ENCODE peak calls at places on chromosomes 5 and 9, in five cellular contexts. O is right atrium auricular region, A is upper lobe of right lung, H is hepatocyte, X is spleen. J is an unnamed sample.

GRCh38 chr5:146789712-146790660 is 88.6 kb downstream of the PPP2R2B start:
- DNase-seq in O (no peak), X (no peak), H (no peak), A (no peak), J (no peak)

GRCh38 chr5:40442346-40442745 is 237.4 kb upstream of the PTGER4 start:
- DNase-seq in H (peak), A (no peak), X (no peak), O (no peak), J (no peak)

GRCh38 chr5:57199866-57200265 is 26.0 kb downstream of the GPBP1 start:
- DNase-seq in O (no peak), H (no peak), A (peak), X (no peak), J (no peak)

GRCh38 chr5:103624035-103624461 is 61.5 kb upstream of the NUDT12 start:
- DNase-seq in X (no peak), A (no peak), O (no peak), H (no peak), J (peak)

GRCh38 chr9:120443489-120443888 is 136.5 kb downstream of the CDK5RAP2 start:
- DNase-seq in A (no peak), O (no peak), H (no peak), X (no peak), J (no peak)

GRCh38 chr5:15420201-15420600 is 79.8 kb upstream of the FBXL7 start:
- DNase-seq in O (peak), H (no peak), X (no peak), A (no peak), J (no peak)

GRCh38 chr5:175444060-175444904 is at the start of gene DRD1:
- DNase-seq in H (peak), A (peak), O (no peak), X (peak), J (no peak)

GRCh38 chr9:126957687-126958053 is 43.1 kb downstream of the RALGPS1 start:
- DNase-seq in H (no peak), A (no peak), X (no peak), O (no peak), J (peak)

GRCh38 chr5:140351609-140352334 is 5.4 kb upstream of the HBEGF start:
- DNase-seq in O (no peak), A (no peak), H (peak), X (no peak), J (peak)

GRCh38 chr9:124764774-124765438 is 6.2 kb downstream of the NR6A1 start:
- DNase-seq in X (no peak), H (no peak), O (no peak), A (no peak), J (peak)

GRCh38 chr9:113998114-113998513 is 80.0 kb downstream of the AMBP start:
- DNase-seq in X (no peak), A (no peak), H (no peak), O (peak), J (no peak)

GRCh38 chr5:10140195-10140973 is 109.3 kb downstream of the ATPSCKMT start:
- DNase-seq in A (no peak), X (no peak), O (no peak), H (no peak), J (peak)

DNA sequence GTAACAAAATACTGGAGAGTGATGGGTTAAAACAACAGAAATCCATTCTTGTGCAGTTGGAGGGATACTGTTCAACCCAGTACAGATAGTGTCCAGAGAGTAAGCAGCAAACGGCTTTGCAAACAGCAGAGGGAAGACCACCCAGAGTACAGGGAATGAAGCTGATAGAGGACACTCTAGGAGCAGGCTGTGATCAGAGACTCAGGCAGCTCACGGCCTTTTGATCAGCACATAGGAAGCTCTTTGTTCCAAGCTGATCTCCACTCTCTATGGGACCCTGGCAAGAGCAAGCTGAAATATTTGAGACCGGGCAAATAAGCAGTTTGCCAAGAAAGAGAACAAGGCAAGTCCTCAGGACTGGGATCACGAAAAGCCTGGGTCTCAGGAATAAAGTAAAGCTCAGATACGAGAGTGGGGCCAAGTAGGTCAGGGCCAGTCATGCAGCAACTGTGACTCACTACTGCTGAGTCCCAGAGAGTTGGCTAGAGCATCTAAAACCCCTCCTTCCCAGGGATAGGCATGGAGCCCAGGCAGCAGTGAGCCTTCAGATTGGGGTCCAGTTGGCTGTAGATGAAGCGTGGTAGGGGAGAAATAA is 52.4 kb downstream of the MELK start:
- DNase-seq in O (peak), X (no peak), H (peak), A (no peak), J (no peak)
- H3K4me3 ChIP-seq in O (no peak), X (no peak), H (no peak), A (no peak), J (no peak)

GRCh38 chr5:124398471-124398870 is 348.0 kb downstream of the ZNF608 start:
- DNase-seq in X (no peak), O (no peak), H (no peak), A (no peak), J (no peak)

GRCh38 chr5:124399426-124399961 is 346.9 kb downstream of the ZNF608 start:
- DNase-seq in A (no peak), X (no peak), O (no peak), H (no peak), J (no peak)

GRCh38 chr5:124403281-124403680 is 343.2 kb downstream of the ZNF608 start:
- DNase-seq in O (no peak), H (no peak), X (no peak), A (no peak), J (no peak)

GRCh38 chr5:124402144-124402581 is 344.3 kb downstream of the ZNF608 start:
- DNase-seq in H (peak), A (peak), O (no peak), X (no peak), J (no peak)

DNA sequence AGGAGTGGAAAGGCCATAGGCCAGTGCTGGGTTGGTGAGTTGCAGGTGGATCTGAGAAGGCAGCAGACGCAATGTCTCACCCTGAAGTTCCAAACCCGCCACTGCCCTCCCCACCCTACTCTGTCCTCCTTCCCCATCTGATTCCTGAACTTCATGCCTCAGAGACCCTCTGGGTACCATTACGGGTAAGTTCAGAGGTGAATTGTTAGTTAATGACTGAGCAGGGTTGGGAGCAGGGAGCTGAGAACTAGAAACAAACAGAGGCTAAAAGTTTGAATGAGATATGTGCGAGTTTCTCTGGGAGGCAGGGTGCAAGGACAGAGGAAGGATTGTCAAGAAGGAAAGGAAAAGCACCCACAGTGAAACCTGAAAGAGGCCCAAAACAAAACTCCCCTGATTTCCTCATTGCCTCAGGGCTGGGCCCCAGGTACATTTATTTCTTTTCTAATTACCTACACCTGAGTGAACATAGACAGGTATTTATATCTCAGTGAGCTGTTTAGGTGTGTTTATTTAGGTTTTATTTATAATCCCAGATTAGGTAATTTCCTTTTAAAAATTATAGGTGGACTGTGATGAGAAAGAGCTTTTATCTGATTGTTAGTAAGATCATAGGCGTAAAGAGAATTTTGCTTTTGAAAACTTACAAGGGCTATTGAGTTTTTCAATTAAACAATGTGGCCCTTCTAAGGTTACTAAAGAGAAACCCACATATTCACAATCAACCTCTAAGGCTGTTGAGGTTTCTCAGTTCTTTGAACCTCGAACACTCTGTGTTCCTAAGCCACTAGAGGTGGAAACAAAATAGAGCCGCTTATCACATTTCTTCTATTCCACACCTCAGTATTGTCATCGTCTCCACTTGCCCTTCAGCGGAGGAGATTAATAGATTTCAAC is 344.9 kb downstream of the ZNF608 start:
- DNase-seq in O (no peak), X (no peak), H (no peak), A (no peak), J (no peak)
- H3K27ac ChIP-seq in O (peak), X (no peak), H (peak), A (peak), J (no peak)

GRCh38 chr5:150621301-150621700 is 19.2 kb upstream of the SYNPO start:
- DNase-seq in O (no peak), H (no peak), A (no peak), X (no peak), J (no peak)

GRCh38 chr5:150618588-150619281 is 21.7 kb upstream of the SYNPO start:
- DNase-seq in X (no peak), H (no peak), O (peak), A (no peak), J (peak)

GRCh38 chr5:150622157-150622556 is 18.3 kb upstream of the SYNPO start:
- DNase-seq in O (no peak), A (no peak), X (no peak), H (no peak), J (no peak)

GRCh38 chr5:150618188-150618587 is 22.3 kb upstream of the SYNPO start:
- DNase-seq in H (no peak), O (no peak), A (no peak), X (no peak), J (no peak)

DNA sequence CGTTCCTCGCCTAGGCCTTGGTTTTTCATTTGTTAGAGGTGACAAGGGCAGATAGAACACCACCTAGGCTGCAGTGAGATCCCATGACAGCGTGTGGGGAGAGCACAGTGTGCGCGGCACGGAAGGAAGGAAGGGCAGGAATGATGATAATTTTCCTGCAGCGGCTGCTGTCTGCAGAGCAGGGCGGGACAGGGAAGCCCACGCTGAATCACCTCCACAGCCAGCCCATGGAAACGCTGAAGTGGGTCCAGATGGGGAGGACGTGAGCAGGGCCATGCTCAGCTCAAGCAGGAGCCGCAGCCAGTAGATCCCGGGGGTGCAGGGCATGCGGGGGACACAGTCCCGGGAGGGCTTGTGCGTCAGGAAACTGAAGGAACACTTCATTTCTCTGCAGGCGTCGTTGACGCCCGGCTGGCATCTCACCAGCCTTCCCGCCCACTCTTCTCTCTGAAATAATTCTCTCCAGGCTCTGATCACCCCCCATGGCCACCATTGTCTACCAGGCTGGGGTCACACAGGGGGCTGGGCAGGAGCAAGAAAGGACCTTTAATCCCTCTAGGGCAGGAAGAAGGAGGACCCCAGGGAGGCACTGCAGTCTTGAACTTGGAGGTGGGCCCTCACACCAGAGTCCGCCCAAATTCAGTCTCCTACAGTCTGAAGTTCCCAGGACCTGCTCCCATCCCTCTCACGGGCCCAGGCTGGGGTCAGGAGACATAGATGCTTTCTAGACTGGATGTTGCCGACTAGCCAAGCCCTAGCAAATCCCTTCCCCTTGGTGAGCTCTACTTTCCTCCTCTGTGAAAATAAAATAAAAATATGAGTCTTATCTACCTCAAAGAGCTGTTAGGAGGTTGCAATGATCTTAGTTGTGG is 20.9 kb upstream of the SYNPO start:
- DNase-seq in O (peak), A (no peak), H (no peak), X (peak), J (no peak)
- H3K4me3 ChIP-seq in O (no peak), A (no peak), H (no peak), X (no peak), J (no peak)

GRCh38 chr5:43001748-43002147 is 38.4 kb downstream of the ANXA2R start:
- DNase-seq in A (no peak), O (no peak), H (no peak), X (no peak), J (no peak)

GRCh38 chr5:43000914-43001313 is 39.2 kb downstream of the ANXA2R start:
- DNase-seq in X (no peak), O (no peak), H (no peak), A (no peak), J (no peak)

GRCh38 chr5:42994285-42995151 is 45.6 kb downstream of the ANXA2R start:
- DNase-seq in A (peak), X (peak), H (peak), O (peak), J (peak)

GRCh38 chr5:42995152-42995751 is 44.9 kb downstream of the ANXA2R start:
- DNase-seq in A (no peak), H (no peak), X (no peak), O (no peak), J (peak)

GRCh38 chr5:43000198-43000840 is 39.8 kb downstream of the ANXA2R start:
- DNase-seq in X (peak), H (peak), O (no peak), A (no peak), J (no peak)
- H3K27ac ChIP-seq in X (peak), H (peak), O (no peak), A (no peak), J (no peak)

GRCh38 chr9:6439051-6439703 is 26.2 kb downstream of the UHRF2 start:
- DNase-seq in A (no peak), X (no peak), H (no peak), O (no peak), J (no peak)

GRCh38 chr9:6440405-6440804 is 27.4 kb downstream of the UHRF2 start:
- DNase-seq in A (no peak), O (no peak), X (no peak), H (no peak), J (no peak)

GRCh38 chr9:6443661-6444060 is 30.7 kb downstream of the UHRF2 start:
- DNase-seq in O (no peak), X (no peak), H (no peak), A (no peak), J (no peak)

GRCh38 chr9:6444108-6444507 is 31.1 kb downstream of the UHRF2 start:
- DNase-seq in A (no peak), X (no peak), O (no peak), H (no peak), J (no peak)

DNA sequence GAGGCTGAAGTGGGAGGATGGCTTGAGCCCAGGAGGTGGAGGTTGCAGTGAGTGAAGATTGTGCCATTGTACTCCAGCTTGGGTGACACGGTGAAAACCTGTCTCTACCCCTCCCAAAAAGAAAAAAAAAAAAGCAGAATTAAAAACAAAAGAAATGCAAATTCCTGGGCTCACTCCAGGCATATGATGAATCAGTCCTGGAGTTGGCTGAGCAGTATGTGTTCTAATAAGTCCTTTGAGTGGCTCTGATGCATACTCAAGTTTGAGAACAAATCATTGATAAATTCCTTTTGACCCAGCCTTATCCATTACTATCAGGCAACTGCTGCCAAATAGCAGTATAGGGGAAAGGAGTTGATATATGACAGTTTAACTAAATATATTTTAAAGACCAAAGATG is 28.3 kb downstream of the UHRF2 start:
- DNase-seq in H (no peak), A (no peak), O (no peak), X (no peak), J (no peak)
- H3K4me3 ChIP-seq in H (no peak), A (no peak), O (no peak), X (no peak), J (no peak)

DNA sequence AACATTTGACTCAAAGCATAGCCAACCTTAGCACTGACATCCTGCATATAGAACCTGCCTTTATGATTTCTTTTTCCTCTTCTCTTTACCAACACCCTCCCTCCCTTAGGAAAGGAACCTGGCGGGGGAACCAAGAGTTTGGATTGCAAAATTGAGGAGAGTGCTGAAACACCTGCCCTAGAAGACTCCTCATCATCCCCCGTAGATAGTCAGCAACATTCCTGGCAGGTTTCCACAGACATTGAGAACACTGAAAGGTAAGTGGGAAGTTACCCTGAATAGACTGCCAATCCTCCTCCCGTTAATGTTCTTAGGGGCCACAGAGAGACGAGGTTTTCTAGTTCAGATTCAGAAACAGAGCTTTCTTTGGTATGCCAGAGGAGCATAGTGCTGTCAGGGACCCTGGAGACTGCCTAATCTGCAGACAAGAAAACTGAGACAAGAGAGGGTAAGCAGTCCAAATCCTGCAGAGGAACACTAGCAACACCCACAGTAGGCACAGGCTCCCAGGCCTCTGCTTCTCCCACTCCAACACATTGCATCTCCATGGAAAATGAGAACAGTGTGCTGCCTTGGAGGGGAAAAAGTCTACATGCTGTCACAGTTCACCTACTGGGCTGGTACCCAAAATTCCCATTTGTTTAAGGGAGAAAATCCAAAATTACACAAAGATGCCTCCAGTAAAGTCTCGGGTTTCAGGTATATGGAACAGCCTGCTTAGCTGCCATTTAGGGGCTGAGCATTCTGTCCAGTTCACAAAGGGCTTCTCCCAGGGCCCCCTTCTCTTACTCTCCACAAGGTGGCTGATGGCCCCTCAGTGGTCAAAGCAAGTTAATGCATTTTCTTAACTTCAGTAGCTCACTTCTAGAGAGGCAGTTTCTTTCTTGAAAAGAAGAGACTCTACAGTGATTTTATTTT is 89.0 kb downstream of the RGS7BP start:
- DNase-seq in X (no peak), H (peak), A (no peak), O (no peak), J (peak)
- H3K27ac ChIP-seq in X (no peak), H (no peak), A (no peak), O (peak), J (no peak)

DNA sequence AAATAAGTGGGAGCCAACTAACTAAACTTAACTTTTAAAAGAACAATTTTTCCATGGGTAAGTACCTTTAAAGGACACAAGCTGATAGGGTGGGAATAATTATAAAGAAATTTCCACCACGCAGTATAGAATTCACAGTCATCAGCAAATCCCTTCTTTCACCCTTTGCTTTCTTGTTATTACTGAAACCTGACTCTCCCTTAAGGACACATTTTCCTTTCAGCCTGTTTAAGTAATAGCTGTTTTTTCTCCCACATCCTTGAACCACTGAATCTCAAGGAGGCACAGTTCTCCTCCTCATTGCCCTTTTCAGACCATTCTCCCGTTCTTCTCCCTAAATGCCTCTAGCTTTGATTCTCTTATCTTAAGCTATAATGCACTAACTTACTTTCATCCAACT is 6.3 kb downstream of the C5orf15 start:
- DNase-seq in H (no peak), A (no peak), X (no peak), O (no peak), J (no peak)
- H3K4me3 ChIP-seq in H (no peak), A (no peak), X (no peak), O (no peak), J (no peak)

DNA sequence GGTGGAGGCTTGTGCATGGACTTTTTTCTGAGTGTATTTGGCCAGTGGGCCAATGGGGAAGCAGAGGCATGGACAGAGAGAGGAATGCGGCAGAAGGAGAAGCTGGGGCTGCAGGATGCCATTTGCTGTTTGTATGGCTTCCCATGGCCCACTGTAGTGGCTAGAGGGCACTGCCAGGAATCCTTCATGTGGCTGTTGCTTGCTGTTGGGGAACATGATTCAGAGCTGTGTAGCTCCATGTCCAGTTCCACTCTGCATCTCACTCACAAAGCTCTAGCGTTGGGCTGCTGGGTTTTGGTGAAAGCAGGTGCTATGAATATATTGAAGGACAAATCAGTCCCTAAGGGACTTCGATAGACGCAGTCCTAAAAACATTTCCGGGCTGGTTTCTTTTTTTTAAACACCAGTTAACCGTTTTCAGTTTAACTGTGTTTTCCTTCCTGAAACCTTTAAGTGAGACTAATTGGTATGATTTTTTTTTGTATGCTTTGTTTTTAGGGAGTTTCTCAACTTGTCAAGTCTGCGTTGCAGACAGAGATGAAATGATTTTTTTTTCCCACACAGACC is 51.3 kb downstream of the SLC22A5 start:
- DNase-seq in O (no peak), A (no peak), H (no peak), X (peak), J (no peak)
- H3K27ac ChIP-seq in O (peak), A (peak), H (no peak), X (peak), J (no peak)

J was measured in SJCRH30.